ENCODE peak calls at places on chromosomes 1 and 21, in eight cellular contexts. One of them, this sample, is unnamed.

GRCh38 chr1:53281180-53281579 is 42.9 kb upstream of the MAGOH start:
- DNase-seq in epithelial cell of esophagus: no peak
- DNase-seq in cardiac fibroblast: no peak
- DNase-seq in AG04449: no peak
- DNase-seq in NB4: no peak
- DNase-seq in HCT116: no peak
- DNase-seq in AG04450: no peak
- DNase-seq in GM12865: no peak
- DNase-seq in this sample: no peak

GRCh38 chr1:238252033-238252802 is 361.5 kb upstream of the ZP4 start:
- DNase-seq in epithelial cell of esophagus: peak
- DNase-seq in cardiac fibroblast: peak
- DNase-seq in AG04449: peak
- DNase-seq in NB4: peak
- DNase-seq in AG04450: no peak
- DNase-seq in HCT116: no peak
- DNase-seq in GM12865: peak
- DNase-seq in this sample: peak

GRCh38 chr1:103448560-103448959 is 76.9 kb upstream of the RNPC3 start:
- DNase-seq in HCT116: no peak
- DNase-seq in AG04449: no peak
- DNase-seq in AG04450: no peak
- DNase-seq in cardiac fibroblast: no peak
- DNase-seq in GM12865: peak
- DNase-seq in epithelial cell of esophagus: no peak
- DNase-seq in NB4: peak
- DNase-seq in this sample: peak

GRCh38 chr1:154434346-154435075 is 29.4 kb downstream of the IL6R start:
- DNase-seq in NB4: no peak
- DNase-seq in epithelial cell of esophagus: no peak
- DNase-seq in GM12865: no peak
- DNase-seq in cardiac fibroblast: peak
- DNase-seq in HCT116: no peak
- DNase-seq in AG04450: no peak
- DNase-seq in AG04449: no peak
- DNase-seq in this sample: no peak

GRCh38 chr1:37867784-37868183 is 8.4 kb upstream of the MTF1 start:
- DNase-seq in cardiac fibroblast: no peak
- DNase-seq in GM12865: no peak
- DNase-seq in AG04449: no peak
- DNase-seq in epithelial cell of esophagus: no peak
- DNase-seq in AG04450: no peak
- DNase-seq in NB4: no peak
- DNase-seq in HCT116: no peak
- DNase-seq in this sample: no peak

GRCh38 chr1:165409957-165410356 is 35.0 kb downstream of the RXRG start:
- DNase-seq in cardiac fibroblast: no peak
- DNase-seq in AG04449: no peak
- DNase-seq in AG04450: no peak
- DNase-seq in epithelial cell of esophagus: no peak
- DNase-seq in GM12865: no peak
- DNase-seq in NB4: no peak
- DNase-seq in HCT116: no peak
- DNase-seq in this sample: no peak

GRCh38 chr1:29425656-29426055 is 189.3 kb downstream of the PTPRU start:
- DNase-seq in AG04449: no peak
- DNase-seq in AG04450: no peak
- DNase-seq in GM12865: no peak
- DNase-seq in NB4: no peak
- DNase-seq in cardiac fibroblast: no peak
- DNase-seq in epithelial cell of esophagus: no peak
- DNase-seq in HCT116: no peak
- DNase-seq in this sample: no peak

GRCh38 chr21:31282095-31282709 is 61.9 kb downstream of the TIAM1 start:
- DNase-seq in AG04449: peak
- DNase-seq in NB4: no peak
- DNase-seq in AG04450: peak
- DNase-seq in epithelial cell of esophagus: peak
- DNase-seq in GM12865: no peak
- DNase-seq in cardiac fibroblast: peak
- DNase-seq in HCT116: peak
- DNase-seq in this sample: peak

GRCh38 chr1:156106624-156107488 is 7.7 kb upstream of the LMNA start:
- DNase-seq in cardiac fibroblast: peak
- DNase-seq in AG04449: no peak
- DNase-seq in AG04450: no peak
- DNase-seq in epithelial cell of esophagus: no peak
- DNase-seq in HCT116: no peak
- DNase-seq in GM12865: no peak
- DNase-seq in NB4: no peak
- DNase-seq in this sample: no peak

GRCh38 chr1:14924455-14925325 is 228.9 kb upstream of the TMEM51 start:
- DNase-seq in epithelial cell of esophagus: peak
- DNase-seq in AG04450: no peak
- DNase-seq in cardiac fibroblast: peak
- DNase-seq in HCT116: no peak
- DNase-seq in GM12865: no peak
- DNase-seq in AG04449: no peak
- DNase-seq in NB4: peak
- DNase-seq in this sample: peak

GRCh38 chr1:154852845-154853244 is 17.2 kb downstream of the KCNN3 start:
- DNase-seq in epithelial cell of esophagus: no peak
- DNase-seq in AG04449: no peak
- DNase-seq in cardiac fibroblast: no peak
- DNase-seq in GM12865: no peak
- DNase-seq in AG04450: no peak
- DNase-seq in HCT116: no peak
- DNase-seq in NB4: no peak
- DNase-seq in this sample: no peak

GRCh38 chr1:217969428-217969827 is 315.7 kb upstream of the RRP15 start:
- DNase-seq in NB4: no peak
- DNase-seq in AG04449: no peak
- DNase-seq in epithelial cell of esophagus: no peak
- DNase-seq in GM12865: no peak
- DNase-seq in cardiac fibroblast: no peak
- DNase-seq in HCT116: no peak
- DNase-seq in AG04450: no peak
- DNase-seq in this sample: no peak

GRCh38 chr1:89907669-89908293 is 86.9 kb downstream of the LRRC8D start:
- DNase-seq in NB4: peak
- DNase-seq in HCT116: no peak
- DNase-seq in GM12865: no peak
- DNase-seq in AG04450: no peak
- DNase-seq in epithelial cell of esophagus: peak
- DNase-seq in AG04449: no peak
- DNase-seq in cardiac fibroblast: peak
- DNase-seq in this sample: peak

GRCh38 chr1:10575616-10576015 is 100.9 kb downstream of the PEX14 start:
- DNase-seq in HCT116: peak
- DNase-seq in NB4: no peak
- DNase-seq in epithelial cell of esophagus: peak
- DNase-seq in AG04449: no peak
- DNase-seq in AG04450: peak
- DNase-seq in cardiac fibroblast: peak
- DNase-seq in GM12865: no peak
- DNase-seq in this sample: peak

GRCh38 chr1:160156361-160156760 is 5.0 kb downstream of the ATP1A4 start:
- DNase-seq in GM12865: no peak
- DNase-seq in HCT116: no peak
- DNase-seq in AG04450: no peak
- DNase-seq in cardiac fibroblast: no peak
- DNase-seq in epithelial cell of esophagus: no peak
- DNase-seq in AG04449: no peak
- DNase-seq in NB4: no peak
- DNase-seq in this sample: no peak

GRCh38 chr1:11397151-11397902 is 81.6 kb upstream of the DISP3 start:
- DNase-seq in HCT116: no peak
- DNase-seq in epithelial cell of esophagus: no peak
- DNase-seq in GM12865: no peak
- DNase-seq in NB4: no peak
- DNase-seq in AG04450: no peak
- DNase-seq in AG04449: no peak
- DNase-seq in cardiac fibroblast: no peak
- DNase-seq in this sample: no peak

GRCh38 chr1:14259191-14259757 is 339.2 kb upstream of the KAZN start:
- DNase-seq in HCT116: no peak
- DNase-seq in NB4: no peak
- DNase-seq in GM12865: no peak
- DNase-seq in AG04449: no peak
- DNase-seq in epithelial cell of esophagus: no peak
- DNase-seq in AG04450: no peak
- DNase-seq in cardiac fibroblast: peak
- DNase-seq in this sample: peak

GRCh38 chr1:118335372-118335771 is 150.3 kb upstream of the SPAG17 start:
- DNase-seq in AG04449: peak
- DNase-seq in HCT116: no peak
- DNase-seq in epithelial cell of esophagus: peak
- DNase-seq in NB4: no peak
- DNase-seq in cardiac fibroblast: peak
- DNase-seq in AG04450: no peak
- DNase-seq in GM12865: peak
- DNase-seq in this sample: peak

GRCh38 chr21:17523007-17523451 is 10.2 kb downstream of the CXADR start:
- DNase-seq in cardiac fibroblast: no peak
- DNase-seq in NB4: no peak
- DNase-seq in GM12865: no peak
- DNase-seq in AG04449: no peak
- DNase-seq in epithelial cell of esophagus: peak
- DNase-seq in HCT116: no peak
- DNase-seq in AG04450: no peak
- DNase-seq in this sample: no peak

GRCh38 chr1:46643368-46643775 is 24.8 kb downstream of the ATPAF1 start:
- DNase-seq in HCT116: no peak
- DNase-seq in cardiac fibroblast: peak
- DNase-seq in GM12865: no peak
- DNase-seq in epithelial cell of esophagus: peak
- DNase-seq in AG04449: peak
- DNase-seq in AG04450: peak
- DNase-seq in NB4: no peak
- DNase-seq in this sample: peak

GRCh38 chr21:35652872-35653271 is 407.5 kb downstream of the SETD4 start:
- DNase-seq in GM12865: no peak
- DNase-seq in epithelial cell of esophagus: no peak
- DNase-seq in HCT116: no peak
- DNase-seq in AG04450: no peak
- DNase-seq in cardiac fibroblast: no peak
- DNase-seq in NB4: peak
- DNase-seq in AG04449: no peak
- DNase-seq in this sample: no peak
- TF ChIP-seq CTCF in GM12865: no peak
- TF ChIP-seq CTCF in epithelial cell of esophagus: no peak
- TF ChIP-seq CTCF in HCT116: peak
- TF ChIP-seq CTCF in AG04450: no peak
- TF ChIP-seq CTCF in cardiac fibroblast: no peak
- TF ChIP-seq CTCF in NB4: no peak
- TF ChIP-seq CTCF in AG04449: no peak
- TF ChIP-seq CTCF in this sample: no peak

DNA sequence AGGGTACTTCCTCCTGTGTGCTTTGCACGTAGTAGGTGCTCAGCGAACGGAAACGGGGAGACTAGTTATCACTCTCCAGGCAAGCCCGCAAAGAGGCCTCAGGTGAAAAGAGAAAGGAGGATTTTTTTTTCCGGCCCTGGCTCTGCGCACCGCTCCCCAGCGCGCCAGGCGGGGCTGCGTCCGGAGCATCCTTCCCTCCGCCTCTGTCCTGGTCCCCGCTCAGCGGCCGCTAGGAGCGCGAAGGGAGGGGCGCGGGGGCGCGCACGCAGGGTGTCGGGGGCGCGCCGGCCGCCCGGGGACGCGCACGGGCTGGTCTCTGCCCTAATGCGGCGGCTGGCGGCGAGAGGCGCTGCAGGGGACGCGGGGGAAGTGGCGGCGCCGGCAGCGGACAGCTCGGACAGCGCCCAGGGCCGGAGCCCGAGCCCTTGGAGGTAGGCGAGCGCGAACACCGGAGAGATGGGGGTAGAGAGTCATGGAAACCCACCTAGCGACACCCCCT is 42.3 kb upstream of the NFASC start:
- DNase-seq in HCT116: no peak
- DNase-seq in cardiac fibroblast: peak
- DNase-seq in NB4: peak
- DNase-seq in AG04449: no peak
- DNase-seq in AG04450: no peak
- DNase-seq in epithelial cell of esophagus: peak
- DNase-seq in GM12865: peak
- DNase-seq in this sample: no peak
- H3K4me3 ChIP-seq in HCT116: peak
- H3K4me3 ChIP-seq in cardiac fibroblast: peak
- H3K4me3 ChIP-seq in NB4: no peak
- H3K4me3 ChIP-seq in AG04449: peak
- H3K4me3 ChIP-seq in AG04450: peak
- H3K4me3 ChIP-seq in epithelial cell of esophagus: no peak
- H3K4me3 ChIP-seq in GM12865: no peak
- H3K4me3 ChIP-seq in this sample: no peak

GRCh38 chr1:175317795-175318194 is 125.2 kb upstream of the KIAA0040 start:
- DNase-seq in epithelial cell of esophagus: peak
- DNase-seq in AG04450: no peak
- DNase-seq in HCT116: no peak
- DNase-seq in AG04449: no peak
- DNase-seq in GM12865: no peak
- DNase-seq in NB4: no peak
- DNase-seq in cardiac fibroblast: peak
- DNase-seq in this sample: no peak

GRCh38 chr1:175318633-175319032 is 126.1 kb upstream of the KIAA0040 start:
- DNase-seq in epithelial cell of esophagus: no peak
- DNase-seq in AG04450: no peak
- DNase-seq in AG04449: no peak
- DNase-seq in GM12865: no peak
- DNase-seq in HCT116: no peak
- DNase-seq in NB4: no peak
- DNase-seq in cardiac fibroblast: no peak
- DNase-seq in this sample: no peak

GRCh38 chr1:175319112-175319911 is 126.7 kb upstream of the KIAA0040 start:
- DNase-seq in AG04450: peak
- DNase-seq in epithelial cell of esophagus: peak
- DNase-seq in GM12865: peak
- DNase-seq in HCT116: peak
- DNase-seq in cardiac fibroblast: peak
- DNase-seq in NB4: peak
- DNase-seq in AG04449: peak
- DNase-seq in this sample: peak

GRCh38 chr1:175319912-175320230 is 127.3 kb upstream of the KIAA0040 start:
- DNase-seq in AG04450: no peak
- DNase-seq in GM12865: no peak
- DNase-seq in AG04449: no peak
- DNase-seq in NB4: no peak
- DNase-seq in epithelial cell of esophagus: no peak
- DNase-seq in cardiac fibroblast: no peak
- DNase-seq in HCT116: no peak
- DNase-seq in this sample: no peak

GRCh38 chr1:175317309-175317708 is 124.7 kb upstream of the KIAA0040 start:
- DNase-seq in NB4: peak
- DNase-seq in cardiac fibroblast: no peak
- DNase-seq in HCT116: peak
- DNase-seq in GM12865: peak
- DNase-seq in epithelial cell of esophagus: no peak
- DNase-seq in AG04450: no peak
- DNase-seq in AG04449: no peak
- DNase-seq in this sample: no peak
- TF ChIP-seq CTCF in NB4: peak
- TF ChIP-seq CTCF in cardiac fibroblast: peak
- TF ChIP-seq CTCF in HCT116: peak
- TF ChIP-seq CTCF in GM12865: peak
- TF ChIP-seq CTCF in epithelial cell of esophagus: peak
- TF ChIP-seq CTCF in AG04450: peak
- TF ChIP-seq CTCF in AG04449: no peak
- TF ChIP-seq CTCF in this sample: peak

GRCh38 chr1:66331641-66332523 is 202.1 kb upstream of the SGIP1 start:
- DNase-seq in AG04449: peak
- DNase-seq in NB4: peak
- DNase-seq in HCT116: no peak
- DNase-seq in cardiac fibroblast: peak
- DNase-seq in epithelial cell of esophagus: peak
- DNase-seq in AG04450: peak
- DNase-seq in GM12865: peak
- DNase-seq in this sample: peak
- H3K4me3 ChIP-seq in AG04449: peak
- H3K4me3 ChIP-seq in NB4: peak
- H3K4me3 ChIP-seq in HCT116: peak
- H3K4me3 ChIP-seq in cardiac fibroblast: peak
- H3K4me3 ChIP-seq in epithelial cell of esophagus: peak
- H3K4me3 ChIP-seq in AG04450: peak
- H3K4me3 ChIP-seq in GM12865: peak
- H3K4me3 ChIP-seq in this sample: peak